ENCODE peak calls at places on chromosomes 6 and 20, in eight cellular contexts. S is neural crest cell; F is IMR-90; C is sigmoid colon; R is ELR; M is HEK293T; H is NCI-H748 treated with DMSO at 0.1 percent for 48 hours; D is activated naive CD8-positive, alpha-beta T cell treated with anti-CD3 and anti-CD28 coated beads, Interleukin-2, amount 50 U/mL, for 16 hours. G is an unnamed sample.

GRCh38 chr6:136415351-136416005 is 125.8 kb upstream of the BCLAF1 start:
- DNase-seq in S (no peak), F (peak; percentile 11), C (no peak), R (no peak), M (no peak), H (no peak), D (no peak), G (no peak)

GRCh38 chr6:149028767-149029405 is 282.1 kb downstream of the UST start:
- DNase-seq in S (peak; percentile 70), F (peak; percentile 95), C (peak; percentile 85), R (peak; percentile 94), M (peak; percentile 65), H (peak; percentile 88), D (peak; percentile 49), G (peak; percentile 98)

GRCh38 chr6:81816387-81816786 is 63.9 kb upstream of the TENT5A start:
- DNase-seq in S (no peak), F (no peak), C (no peak), R (no peak), M (no peak), H (no peak), D (no peak), G (no peak)

GRCh38 chr6:54690596-54690995 is 156.0 kb upstream of the FAM83B start:
- DNase-seq in S (no peak), F (no peak), C (no peak), R (no peak), M (peak; percentile 9), H (no peak), D (no peak), G (no peak)

GRCh38 chr20:973785-974194 is 28.3 kb downstream of the RSPO4 start:
- DNase-seq in S (no peak), F (peak; percentile 10), C (no peak), R (peak; percentile 64), M (peak; percentile 61), H (no peak), D (no peak), G (peak; percentile 35)

GRCh38 chr6:35297541-35298481 is at the start of gene DEF6:
- DNase-seq in S (peak; percentile 50), F (peak; percentile 82), C (peak; percentile 90), R (peak; percentile 80), M (peak; percentile 89), H (peak; percentile 20), D (peak; percentile 76), G (peak; percentile 69)

GRCh38 chr6:161829186-161829794 is 555.4 kb upstream of the AGPAT4 start:
- DNase-seq in S (no peak), F (no peak), C (no peak), R (no peak), M (no peak), H (no peak), D (no peak), G (no peak)

GRCh38 chr20:24497851-24498250 is 28.4 kb downstream of the SYNDIG1 start:
- DNase-seq in S (no peak), F (peak; percentile 33), C (peak; percentile 42), R (peak; percentile 23), M (no peak), H (peak; percentile 75), D (no peak), G (peak; percentile 58)

GRCh38 chr6:154479388-154480143 is 30.9 kb downstream of the CNKSR3 start:
- DNase-seq in S (no peak), F (peak; percentile 67), C (no peak), R (peak; percentile 71), M (no peak), H (no peak), D (no peak), G (peak; percentile 62)

GRCh38 chr6:5729813-5730212 is 276.9 kb downstream of the NRN1 start:
- DNase-seq in S (no peak), F (no peak), C (no peak), R (no peak), M (no peak), H (no peak), D (no peak), G (no peak)

GRCh38 chr6:80077067-80077466 is 29.4 kb upstream of the BCKDHB start:
- DNase-seq in S (no peak), F (no peak), C (no peak), R (no peak), M (no peak), H (no peak), D (no peak), G (no peak)

GRCh38 chr6:83270971-83271714 is 78.0 kb downstream of the RWDD2A start:
- DNase-seq in S (no peak), F (peak; percentile 97), C (no peak), R (peak; percentile 98), M (no peak), H (no peak), D (no peak), G (peak; percentile 95)

GRCh38 chr6:89970609-89971337 is 76.5 kb downstream of the GJA10 start:
- DNase-seq in S (peak; percentile 33), F (peak; percentile 74), C (no peak), R (peak; percentile 71), M (peak; percentile 66), H (no peak), D (no peak), G (peak; percentile 69)

GRCh38 chr20:34083137-34083536 is 28.9 kb downstream of the EIF2S2 start:
- DNase-seq in S (no peak), F (peak; percentile 86), C (peak; percentile 85), R (peak; percentile 46), M (no peak), H (no peak), D (no peak), G (peak; percentile 99)

GRCh38 chr20:60314727-60315126 is 356.5 kb downstream of the CDH26 start:
- DNase-seq in S (no peak), F (no peak), C (no peak), R (no peak), M (no peak), H (no peak), D (no peak), G (no peak)

GRCh38 chr6:4021862-4022715 is 56.8 kb downstream of the FAM217A start:
- DNase-seq in S (no peak), F (no peak), C (no peak), R (peak; percentile 54), M (peak; percentile 12), H (no peak), D (no peak), G (peak; percentile 21)

GRCh38 chr20:57743450-57744095 is 33.8 kb upstream of the PMEPA1 start:
- DNase-seq in S (no peak), F (no peak), C (peak; percentile 41), R (no peak), M (no peak), H (no peak), D (no peak), G (no peak)

GRCh38 chr6:27669278-27669797 is 196.4 kb upstream of the ZNF184 start:
- DNase-seq in S (no peak), F (no peak), C (no peak), R (peak; percentile 36), M (no peak), H (peak; percentile 73), D (no peak), G (peak; percentile 15)